ENCODE peak calls at places on chromosome 6, in seven cellular contexts. H, Q, E, W, G, F and C are unnamed samples.

GRCh38 chr6:13362432-13362831 is 34.1 kb upstream of the TBC1D7 start:
- DNase-seq in H (peak; percentile 92), W (peak; percentile 88), G (no peak), Q (no peak), F (no peak), E (no peak), C (peak; percentile 3)

GRCh38 chr6:113447088-113447831 is 409.9 kb upstream of the MARCKS start:
- DNase-seq in G (no peak), F (no peak), W (peak; percentile 12), E (no peak), H (peak; percentile 97), Q (no peak), C (peak; percentile 95)

GRCh38 chr6:127841811-127842210 is 59.0 kb downstream of the THEMIS start:
- DNase-seq in H (peak; percentile 56), E (no peak), F (no peak), Q (no peak), G (no peak), W (no peak), C (peak; percentile 6)

GRCh38 chr6:133983099-133983939 is 30.3 kb downstream of the TBPL1 start:
- DNase-seq in Q (no peak), W (no peak), E (no peak), G (no peak), F (peak; percentile 72), H (peak; percentile 53), C (peak; percentile 80)

GRCh38 chr6:7138921-7139358 is 31.2 kb downstream of the RREB1 start:
- DNase-seq in Q (no peak), W (no peak), H (no peak), E (no peak), F (peak; percentile 93), G (peak; percentile 64), C (no peak)

GRCh38 chr6:21171801-21172200 is 421.8 kb upstream of the SOX4 start:
- DNase-seq in H (no peak), Q (no peak), G (no peak), F (no peak), E (no peak), W (no peak), C (no peak)

GRCh38 chr6:95593025-95593424 is 15.7 kb downstream of the MANEA start:
- DNase-seq in G (no peak), H (no peak), W (no peak), F (no peak), E (no peak), Q (no peak), C (no peak)

GRCh38 chr6:97947841-97948240 is 664.8 kb upstream of the MMS22L start:
- DNase-seq in Q (no peak), G (no peak), W (peak; percentile 55), F (peak; percentile 41), E (no peak), H (peak; percentile 10), C (peak; percentile 14)

GRCh38 chr6:155276638-155277037 is 12.8 kb downstream of the CLDN20 start:
- DNase-seq in F (no peak), H (no peak), W (no peak), Q (no peak), E (no peak), G (no peak), C (no peak)

GRCh38 chr6:81562169-81562568 is 190.3 kb downstream of the TENT5A start:
- DNase-seq in F (no peak), Q (no peak), G (no peak), H (peak; percentile 89), E (no peak), W (no peak), C (peak; percentile 77)

GRCh38 chr6:106913676-106914280 is 60.8 kb downstream of the CD24 start:
- DNase-seq in F (peak; percentile 53), W (peak; percentile 85), E (no peak), H (no peak), G (no peak), Q (no peak), C (no peak)

GRCh38 chr6:89887452-89888137 is 6.7 kb upstream of the GJA10 start:
- DNase-seq in E (no peak), Q (no peak), W (no peak), G (peak; percentile 58), H (no peak), F (peak; percentile 16), C (no peak)

GRCh38 chr6:5190467-5190866 is 70.3 kb downstream of the LYRM4 start:
- DNase-seq in Q (no peak), G (no peak), W (peak; percentile 84), H (peak; percentile 98), E (no peak), F (no peak), C (peak; percentile 93)

GRCh38 chr6:31676322-31676903 is 4.5 kb downstream of the LY6G5C start:
- DNase-seq in G (no peak), W (no peak), H (no peak), Q (no peak), E (no peak), F (no peak), C (no peak)

GRCh38 chr6:34462561-34462971 is 3.3 kb upstream of the PACSIN1 start:
- DNase-seq in W (no peak), G (peak; percentile 90), H (no peak), Q (peak; percentile 27), E (no peak), F (peak; percentile 77), C (peak; percentile 35)

GRCh38 chr6:159701413-159701999 is 8.5 kb upstream of the SOD2 start:
- DNase-seq in Q (no peak), E (no peak), H (peak; percentile 97), W (peak; percentile 31), G (no peak), F (no peak), C (peak; percentile 96)

GRCh38 chr6:53023323-53023722 is 28.2 kb upstream of the GSTA4 start:
- DNase-seq in W (no peak), E (no peak), H (no peak), G (no peak), Q (no peak), F (no peak), C (no peak)

GRCh38 chr6:35065441-35065800 is 75.7 kb downstream of the TCP11 start:
- DNase-seq in E (no peak), H (no peak), W (no peak), Q (no peak), G (no peak), F (no peak), C (no peak)

GRCh38 chr6:44809256-44809655 is 421.8 kb downstream of the CDC5L start:
- DNase-seq in W (no peak), F (no peak), G (no peak), E (no peak), H (no peak), Q (no peak), C (no peak)

GRCh38 chr6:22830463-22830862 is 261.1 kb downstream of the HDGFL1 start:
- DNase-seq in E (no peak), Q (no peak), H (no peak), G (no peak), F (no peak), W (no peak), C (no peak)

GRCh38 chr6:148223424-148223842 is 119.2 kb upstream of the SASH1 start:
- DNase-seq in W (no peak), H (peak; percentile 80), E (no peak), G (no peak), F (no peak), Q (no peak), C (peak; percentile 13)

GRCh38 chr6:45504947-45505346 is 127.2 kb upstream of the SUPT3H start:
- DNase-seq in F (peak; percentile 93), H (peak; percentile 98), Q (no peak), W (no peak), G (peak; percentile 79), E (peak; percentile 49), C (peak; percentile 92)

GRCh38 chr6:157092736-157093135 is 230.6 kb downstream of the TMEM242 start:
- DNase-seq in F (no peak), H (no peak), E (no peak), Q (no peak), W (no peak), G (no peak), C (no peak)

GRCh38 chr6:152981989-152982767 is 663 bp downstream of the FBXO5 start:
- DNase-seq in F (peak; percentile 16), Q (no peak), W (no peak), E (no peak), G (peak; percentile 29), H (no peak), C (no peak)

GRCh38 chr6:2042951-2043648 is 202.3 kb downstream of the GMDS start:
- DNase-seq in Q (no peak), E (no peak), F (peak; percentile 3), W (no peak), H (no peak), G (no peak), C (no peak)

DNA sequence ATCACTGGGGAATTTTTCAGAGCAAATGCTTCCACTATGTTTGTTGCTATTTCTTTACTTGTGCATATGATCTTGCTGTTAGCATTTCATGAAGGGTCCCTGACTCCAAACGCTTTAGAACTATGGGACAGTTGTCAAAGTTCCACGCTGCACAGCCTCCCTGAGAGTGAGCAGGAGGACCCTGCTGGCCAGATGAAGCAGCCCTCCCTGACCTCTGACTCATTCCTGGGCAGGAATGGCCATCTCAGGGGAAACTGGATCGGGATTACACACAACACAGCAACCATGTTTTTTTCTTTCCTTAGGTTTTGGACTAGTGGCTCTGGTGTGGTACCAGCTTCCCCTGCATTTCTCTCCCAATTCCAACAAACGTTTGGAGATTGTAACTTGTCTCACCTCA is 710.8 kb upstream of the AGPAT4 start:
- DNase-seq in W (no peak), F (no peak), E (no peak), H (no peak), G (no peak), Q (no peak), C (no peak)
- H2BK5ac ChIP-seq in W (no peak overlapping the region), F (no peak overlapping the region), E (no peak overlapping the region), H (no peak overlapping the region), G (no peak overlapping the region), Q (no peak overlapping the region), C (no peak overlapping the region)

DNA sequence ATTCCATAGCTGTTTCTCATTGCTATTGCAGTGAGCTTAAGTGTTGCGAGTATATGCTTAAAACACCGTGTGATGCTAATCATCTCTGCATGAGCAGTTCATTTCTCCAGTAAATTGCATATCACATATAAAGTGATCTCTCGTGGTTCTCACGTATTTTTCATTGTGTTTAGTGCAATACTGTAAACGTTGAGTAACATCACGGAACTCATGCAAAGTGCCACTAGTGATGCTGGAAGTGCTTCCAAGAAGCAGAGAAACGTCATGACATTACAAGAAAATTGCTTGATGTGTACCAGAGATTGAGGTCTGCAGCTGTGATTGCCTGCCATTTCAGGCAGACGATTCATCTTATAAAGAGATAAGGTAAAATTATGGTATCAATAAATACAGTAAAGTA is 830.4 kb downstream of the GRIK2 start:
- DNase-seq in Q (no peak), E (no peak), G (no peak), H (no peak), F (no peak), W (no peak), C (no peak)
- H2BK5ac ChIP-seq in Q (no peak overlapping the region), E (no peak overlapping the region), G (no peak overlapping the region), H (no peak overlapping the region), F (no peak overlapping the region), W (no peak overlapping the region), C (no peak overlapping the region)

DNA sequence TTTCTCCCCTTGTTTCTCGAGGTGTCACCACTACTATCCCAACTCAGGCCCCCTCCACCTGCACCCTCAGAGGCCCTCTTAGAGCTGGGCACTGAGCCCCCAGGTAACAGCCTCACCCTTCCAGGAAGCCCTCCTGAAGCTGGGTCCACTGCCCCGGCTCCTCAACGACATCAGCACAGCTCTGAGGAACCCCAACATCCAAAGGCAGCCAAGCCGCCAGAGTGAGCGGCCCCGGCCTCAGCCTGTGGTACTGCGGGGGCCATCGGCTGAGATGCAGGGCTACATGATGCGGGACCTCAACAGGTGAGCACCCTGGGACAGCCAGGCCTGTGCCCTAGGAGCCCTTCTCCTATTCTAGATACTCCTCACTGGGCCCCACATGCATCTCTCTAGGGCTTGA is 12.9 kb upstream of the ZBTB9 start:
- DNase-seq in G (no peak), E (no peak), F (no peak), H (no peak), Q (no peak), W (no peak), C (no peak)
- H2BK5ac ChIP-seq in G (no peak overlapping the region), E (no peak overlapping the region), F (no peak overlapping the region), H (no peak overlapping the region), Q (no peak overlapping the region), W (no peak overlapping the region), C (no peak overlapping the region)

GRCh38 chr6:16064687-16065086 is 64.2 kb upstream of the MYLIP start:
- DNase-seq in Q (peak; percentile 54), W (no peak), H (no peak), G (peak; percentile 87), E (peak; percentile 12), F (peak; percentile 57), C (peak; percentile 48)
- H2BK5ac ChIP-seq in Q (peak overlapping the region; percentile 71), W (no peak overlapping the region), H (no peak overlapping the region), G (no peak overlapping the region), E (no peak overlapping the region), F (no peak overlapping the region), C (no peak overlapping the region)